ENCODE peak calls at places on chromosome 19, in ten cellular contexts. One of them, this sample, is unnamed.

GRCh38 chr19:2479556-2480194 is 3.7 kb downstream of the GADD45B start:
- DNase-seq in stimulated activated CD4-positive, alpha-beta T cell treated with anti-CD3 and anti-CD28 coated beads, TNF-alpha, amount 100 ng/mL, for 48 hours: no peak
- DNase-seq in heart right ventricle: no peak
- DNase-seq in C1 segment of cervical spinal cord: no peak
- DNase-seq in NCI-H187 treated with DMSO at 0.1 percent for 48 hours: no peak
- DNase-seq in DMS 273 treated with DMSO at 0.1 percent for 48 hours: no peak
- DNase-seq in T-helper 9 cell: no peak
- DNase-seq in PC-9: no peak
- DNase-seq in tibial artery: no peak
- DNase-seq in RCC 7860: no peak
- DNase-seq in this sample: no peak

GRCh38 chr19:5628470-5628869 is 5.6 kb downstream of the SAFB start:
- DNase-seq in PC-9: no peak
- DNase-seq in NCI-H187 treated with DMSO at 0.1 percent for 48 hours: no peak
- DNase-seq in T-helper 9 cell: no peak
- DNase-seq in DMS 273 treated with DMSO at 0.1 percent for 48 hours: no peak
- DNase-seq in C1 segment of cervical spinal cord: no peak
- DNase-seq in tibial artery: no peak
- DNase-seq in RCC 7860: no peak
- DNase-seq in heart right ventricle: no peak
- DNase-seq in stimulated activated CD4-positive, alpha-beta T cell treated with anti-CD3 and anti-CD28 coated beads, TNF-alpha, amount 100 ng/mL, for 48 hours: no peak
- DNase-seq in this sample: no peak

GRCh38 chr19:18843960-18844359 is 12.2 kb downstream of the UPF1 start:
- DNase-seq in tibial artery: no peak
- DNase-seq in NCI-H187 treated with DMSO at 0.1 percent for 48 hours: no peak
- DNase-seq in stimulated activated CD4-positive, alpha-beta T cell treated with anti-CD3 and anti-CD28 coated beads, TNF-alpha, amount 100 ng/mL, for 48 hours: no peak
- DNase-seq in PC-9: no peak
- DNase-seq in heart right ventricle: no peak
- DNase-seq in C1 segment of cervical spinal cord: no peak
- DNase-seq in T-helper 9 cell: no peak
- DNase-seq in DMS 273 treated with DMSO at 0.1 percent for 48 hours: no peak
- DNase-seq in RCC 7860: no peak
- DNase-seq in this sample: no peak

GRCh38 chr19:20422216-20422615 is 143.4 kb downstream of the ZNF737 start:
- DNase-seq in C1 segment of cervical spinal cord: no peak
- DNase-seq in RCC 7860: no peak
- DNase-seq in T-helper 9 cell: no peak
- DNase-seq in PC-9: no peak
- DNase-seq in DMS 273 treated with DMSO at 0.1 percent for 48 hours: no peak
- DNase-seq in NCI-H187 treated with DMSO at 0.1 percent for 48 hours: no peak
- DNase-seq in tibial artery: no peak
- DNase-seq in heart right ventricle: no peak
- DNase-seq in stimulated activated CD4-positive, alpha-beta T cell treated with anti-CD3 and anti-CD28 coated beads, TNF-alpha, amount 100 ng/mL, for 48 hours: no peak
- DNase-seq in this sample: no peak

GRCh38 chr19:55795021-55795420 is 26.1 kb downstream of the RFPL4AL1 start:
- DNase-seq in stimulated activated CD4-positive, alpha-beta T cell treated with anti-CD3 and anti-CD28 coated beads, TNF-alpha, amount 100 ng/mL, for 48 hours: no peak
- DNase-seq in heart right ventricle: no peak
- DNase-seq in NCI-H187 treated with DMSO at 0.1 percent for 48 hours: no peak
- DNase-seq in tibial artery: no peak
- DNase-seq in C1 segment of cervical spinal cord: no peak
- DNase-seq in RCC 7860: no peak
- DNase-seq in PC-9: no peak
- DNase-seq in DMS 273 treated with DMSO at 0.1 percent for 48 hours: no peak
- DNase-seq in T-helper 9 cell: no peak
- DNase-seq in this sample: no peak

GRCh38 chr19:48443262-48443661 is 2.5 kb upstream of the GRWD1 start:
- DNase-seq in NCI-H187 treated with DMSO at 0.1 percent for 48 hours: no peak
- DNase-seq in DMS 273 treated with DMSO at 0.1 percent for 48 hours: no peak
- DNase-seq in RCC 7860: no peak
- DNase-seq in stimulated activated CD4-positive, alpha-beta T cell treated with anti-CD3 and anti-CD28 coated beads, TNF-alpha, amount 100 ng/mL, for 48 hours: no peak
- DNase-seq in tibial artery: no peak
- DNase-seq in C1 segment of cervical spinal cord: no peak
- DNase-seq in T-helper 9 cell: no peak
- DNase-seq in PC-9: no peak
- DNase-seq in heart right ventricle: no peak
- DNase-seq in this sample: no peak

GRCh38 chr19:48962029-48962848 is 2.9 kb upstream of the FTL start:
- DNase-seq in stimulated activated CD4-positive, alpha-beta T cell treated with anti-CD3 and anti-CD28 coated beads, TNF-alpha, amount 100 ng/mL, for 48 hours: no peak
- DNase-seq in T-helper 9 cell: no peak
- DNase-seq in heart right ventricle: peak
- DNase-seq in DMS 273 treated with DMSO at 0.1 percent for 48 hours: no peak
- DNase-seq in tibial artery: peak
- DNase-seq in NCI-H187 treated with DMSO at 0.1 percent for 48 hours: no peak
- DNase-seq in C1 segment of cervical spinal cord: no peak
- DNase-seq in PC-9: peak
- DNase-seq in RCC 7860: peak
- DNase-seq in this sample: no peak

GRCh38 chr19:51158474-51159129 is 16.5 kb downstream of the SIGLEC7 start:
- DNase-seq in stimulated activated CD4-positive, alpha-beta T cell treated with anti-CD3 and anti-CD28 coated beads, TNF-alpha, amount 100 ng/mL, for 48 hours: peak
- DNase-seq in PC-9: no peak
- DNase-seq in tibial artery: no peak
- DNase-seq in DMS 273 treated with DMSO at 0.1 percent for 48 hours: no peak
- DNase-seq in T-helper 9 cell: peak
- DNase-seq in RCC 7860: peak
- DNase-seq in C1 segment of cervical spinal cord: no peak
- DNase-seq in NCI-H187 treated with DMSO at 0.1 percent for 48 hours: no peak
- DNase-seq in heart right ventricle: peak
- DNase-seq in this sample: no peak

This sample was measured in cerebellum.